ENCODE peak calls at places on chromosome 7, in five cellular contexts. G is left ventricle myocardium inferior, D is foreskin keratinocyte, Y is A549, N is astrocyte. S is an unnamed sample. For H3K4me1, the result is how much of the 10 kb centered on the place peaks cover.

GRCh38 chr7:55127135-55127551 is 108.3 kb downstream of the EGFR start:
- DNase-seq in G (no peak), D (no peak), Y (no peak), N (no peak), S (no peak)

GRCh38 chr7:73577627-73578341 is 595 bp downstream of the TBL2 start:
- DNase-seq in G (no peak), D (no peak), Y (no peak), N (no peak), S (no peak)

GRCh38 chr7:90726120-90726519 is 130.0 kb downstream of the CDK14 start:
- DNase-seq in G (no peak), D (no peak), Y (no peak), N (peak), S (no peak)

GRCh38 chr7:151275813-151276577 is 27.5 kb upstream of the SMARCD3 start:
- DNase-seq in G (no peak), D (no peak), Y (no peak), N (no peak), S (no peak)

GRCh38 chr7:143245123-143245522 is 18.1 kb upstream of the GSTK1 start:
- DNase-seq in G (no peak), D (peak), Y (no peak), N (no peak), S (no peak)

GRCh38 chr7:3204526-3204925 is 96.5 kb upstream of the SDK1 start:
- DNase-seq in G (no peak), D (no peak), Y (no peak), N (no peak), S (peak)

GRCh38 chr7:127392182-127392565 is 334 bp downstream of the ZNF800 start:
- DNase-seq in G (peak), D (peak), Y (peak), N (peak), S (peak)

GRCh38 chr7:137934941-137935848 is 66.7 kb downstream of the CREB3L2 start:
- DNase-seq in G (no peak), D (no peak), Y (no peak), N (no peak), S (no peak)

GRCh38 chr7:140639366-140640053 is 1.1 kb downstream of the DENND2A start:
- DNase-seq in G (no peak), D (no peak), Y (no peak), N (peak), S (no peak)

GRCh38 chr7:119643558-119643957 is 629.4 kb upstream of the KCND2 start:
- DNase-seq in G (no peak), D (no peak), Y (no peak), N (no peak), S (no peak)

GRCh38 chr7:92295391-92295790 is 49.6 kb downstream of the ANKIB1 start:
- DNase-seq in G (no peak), D (no peak), Y (no peak), N (no peak), S (no peak)

GRCh38 chr7:148503900-148504487 is 86.6 kb upstream of the C7orf33 start:
- DNase-seq in G (no peak), D (no peak), Y (peak), N (peak), S (peak)

GRCh38 chr7:75881436-75882095 is 2.7 kb downstream of the RHBDD2 start:
- DNase-seq in G (no peak), D (no peak), Y (no peak), N (no peak), S (no peak)

GRCh38 chr7:17934094-17934493 is 6.2 kb downstream of the SNX13 start:
- DNase-seq in G (no peak), D (peak), Y (no peak), N (peak), S (no peak)

GRCh38 chr7:30459591-30460245 is 18.9 kb downstream of the NOD1 start:
- DNase-seq in G (no peak), D (peak), Y (peak), N (peak), S (peak)

GRCh38 chr7:147586110-147586509 is 1004.5 kb upstream of the C7orf33 start:
- DNase-seq in G (no peak), D (no peak), Y (no peak), N (no peak), S (no peak)

GRCh38 chr7:93148727-93149126 is 542 bp upstream of the SAMD9L start:
- DNase-seq in G (no peak), D (no peak), Y (no peak), N (no peak), S (no peak)

GRCh38 chr7:123823898-123824753 is 20.8 kb upstream of the HYAL4 start:
- DNase-seq in G (no peak), D (no peak), Y (no peak), N (no peak), S (no peak)

GRCh38 chr7:134637934-134638719 is 8.5 kb upstream of the BPGM start:
- DNase-seq in G (no peak), D (no peak), Y (no peak), N (no peak), S (peak)

GRCh38 chr7:3092468-3092867 is 48.8 kb upstream of the CARD11 start:
- DNase-seq in G (peak), D (no peak), Y (no peak), N (no peak), S (no peak)

GRCh38 chr7:154638286-154638685 is 364.6 kb downstream of the PAXIP1 start:
- DNase-seq in G (no peak), D (no peak), Y (no peak), N (peak), S (no peak)

GRCh38 chr7:16479587-16479986 is 14.0 kb upstream of the SOSTDC1 start:
- DNase-seq in G (no peak), D (peak), Y (no peak), N (no peak), S (no peak)

GRCh38 chr7:110766874-110767273 is 324.1 kb upstream of the LRRN3 start:
- DNase-seq in G (no peak), D (no peak), Y (no peak), N (no peak), S (no peak)

DNA sequence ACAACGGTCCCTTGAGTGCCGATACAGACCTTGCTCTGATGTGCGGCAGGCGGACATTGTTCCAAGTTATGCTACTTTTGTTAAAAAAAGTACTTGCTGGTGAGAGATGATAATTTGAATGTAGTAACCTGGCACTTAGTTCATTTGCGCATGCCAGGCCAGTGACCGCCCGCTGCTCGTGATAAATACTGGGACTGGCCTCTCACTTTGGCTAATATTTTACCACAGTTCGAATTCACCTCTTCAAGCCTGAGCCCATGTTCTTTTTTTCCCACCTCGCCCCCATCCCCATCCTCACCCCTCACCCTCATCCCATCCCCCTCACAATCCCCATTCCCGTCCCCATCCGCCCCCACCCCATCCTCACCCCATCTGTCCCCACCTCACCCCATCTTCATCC is 126.4 kb downstream of the DNAJB6 start:
- DNase-seq in G (no peak), D (no peak), Y (no peak), N (no peak), S (no peak)
- H3K4me1 ChIP-seq in G (under half), D (under half), Y (under half), N (under half), S (under half)

DNA sequence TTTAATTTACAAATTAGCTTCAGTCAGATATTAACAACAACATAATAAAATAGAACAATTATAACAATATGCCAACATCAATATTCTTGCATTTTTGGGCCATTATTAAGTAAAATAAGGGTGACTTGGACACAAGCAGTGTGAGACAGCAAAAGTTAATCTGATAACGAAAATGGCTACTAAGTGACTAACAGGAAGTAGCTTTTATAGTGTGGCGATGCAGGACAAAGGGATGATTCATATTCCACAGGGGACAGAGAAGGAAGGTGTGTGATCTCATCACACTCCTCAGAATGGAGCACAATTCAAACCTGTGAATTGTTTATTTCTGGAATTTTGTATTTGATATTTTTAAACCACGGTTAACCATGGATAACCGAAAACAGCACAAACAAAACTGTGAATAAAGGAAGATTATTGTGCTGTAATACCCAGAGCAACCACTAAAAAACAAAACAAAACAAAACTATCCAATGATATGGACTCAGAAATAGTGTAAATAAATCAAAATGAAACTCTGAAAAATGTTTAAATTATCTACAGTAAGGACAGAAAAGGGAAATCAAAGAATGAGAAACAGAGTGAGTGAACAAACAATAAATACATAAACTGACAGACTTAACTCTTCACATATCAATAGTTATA is 66.9 kb upstream of the TFEC start:
- DNase-seq in G (no peak), D (peak), Y (peak), N (peak), S (no peak)
- TF ChIP-seq CTCF in G (no peak), D (peak), Y (no peak), N (peak), S (no peak)

DNA sequence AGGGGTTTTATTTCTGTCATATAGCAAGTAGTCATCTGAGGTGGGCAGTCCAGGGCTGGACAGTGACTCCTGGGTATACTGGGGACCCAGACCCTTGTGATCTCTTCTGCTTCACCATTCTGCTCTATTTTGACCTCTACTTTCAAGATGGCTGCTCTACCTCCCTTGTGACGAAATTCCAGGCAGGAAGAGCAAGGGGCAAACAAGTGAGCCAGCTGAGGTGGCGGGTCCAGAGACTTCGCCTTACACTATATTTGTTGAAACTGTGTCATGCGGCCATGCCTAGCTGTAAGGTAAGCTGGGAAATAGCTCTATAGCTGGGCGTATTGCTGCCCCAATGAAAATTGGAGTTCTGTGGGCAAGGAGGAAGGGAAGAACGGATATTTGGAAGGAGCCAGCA is 7.9 kb upstream of the CPA1 start:
- DNase-seq in G (no peak), D (no peak), Y (no peak), N (no peak), S (no peak)
- H3K4me1 ChIP-seq in G (under half), D (under half), Y (under half), N (under half), S (under half)

DNA sequence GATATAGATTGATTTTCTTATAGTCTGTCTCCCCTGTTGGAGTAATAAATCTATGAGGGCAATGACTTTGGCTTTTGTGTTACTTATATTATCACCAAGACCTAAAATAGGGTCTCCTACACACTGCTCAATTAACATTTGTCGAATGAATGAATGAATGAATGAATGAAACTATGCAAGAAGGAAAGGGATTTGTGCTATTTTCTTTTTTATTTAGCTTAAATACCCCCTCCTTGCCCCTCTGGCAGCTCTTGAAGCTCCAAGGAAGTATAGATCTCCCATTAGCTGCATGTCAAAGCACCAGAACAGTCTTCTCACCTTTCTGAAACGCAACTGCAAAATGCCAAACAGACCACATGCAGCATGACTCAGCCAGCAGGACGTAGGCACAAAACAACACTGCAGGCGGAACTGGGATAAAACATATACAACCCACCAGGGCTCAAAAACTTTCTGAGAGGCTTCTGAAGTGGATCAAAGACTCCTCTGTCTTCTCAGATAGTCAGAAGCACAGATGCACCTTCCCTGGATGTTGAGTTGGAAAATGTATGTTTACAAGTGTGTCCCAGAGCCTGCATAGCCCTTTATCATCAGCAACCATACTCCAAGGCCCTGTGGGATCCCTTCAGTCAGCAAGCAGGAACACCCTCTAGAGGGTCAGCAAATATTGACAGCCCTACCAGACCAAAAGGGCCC is 187.8 kb downstream of the NPSR1 start:
- DNase-seq in G (no peak), D (peak), Y (no peak), N (peak), S (no peak)
- TF ChIP-seq CTCF in G (no peak), D (no peak), Y (no peak), N (no peak), S (no peak)

GRCh38 chr7:37346761-37347160 is 101.9 kb downstream of the ELMO1 start:
- DNase-seq in G (no peak), D (no peak), Y (no peak), N (no peak), S (no peak)

GRCh38 chr7:37341033-37341630 is 107.5 kb downstream of the ELMO1 start:
- DNase-seq in G (no peak), D (no peak), Y (no peak), N (no peak), S (no peak)

GRCh38 chr7:37342170-37342569 is 106.5 kb downstream of the ELMO1 start:
- DNase-seq in G (no peak), D (no peak), Y (no peak), N (no peak), S (no peak)

GRCh38 chr7:37342665-37343471 is 105.8 kb downstream of the ELMO1 start:
- DNase-seq in G (no peak), D (no peak), Y (no peak), N (no peak), S (no peak)

DNA sequence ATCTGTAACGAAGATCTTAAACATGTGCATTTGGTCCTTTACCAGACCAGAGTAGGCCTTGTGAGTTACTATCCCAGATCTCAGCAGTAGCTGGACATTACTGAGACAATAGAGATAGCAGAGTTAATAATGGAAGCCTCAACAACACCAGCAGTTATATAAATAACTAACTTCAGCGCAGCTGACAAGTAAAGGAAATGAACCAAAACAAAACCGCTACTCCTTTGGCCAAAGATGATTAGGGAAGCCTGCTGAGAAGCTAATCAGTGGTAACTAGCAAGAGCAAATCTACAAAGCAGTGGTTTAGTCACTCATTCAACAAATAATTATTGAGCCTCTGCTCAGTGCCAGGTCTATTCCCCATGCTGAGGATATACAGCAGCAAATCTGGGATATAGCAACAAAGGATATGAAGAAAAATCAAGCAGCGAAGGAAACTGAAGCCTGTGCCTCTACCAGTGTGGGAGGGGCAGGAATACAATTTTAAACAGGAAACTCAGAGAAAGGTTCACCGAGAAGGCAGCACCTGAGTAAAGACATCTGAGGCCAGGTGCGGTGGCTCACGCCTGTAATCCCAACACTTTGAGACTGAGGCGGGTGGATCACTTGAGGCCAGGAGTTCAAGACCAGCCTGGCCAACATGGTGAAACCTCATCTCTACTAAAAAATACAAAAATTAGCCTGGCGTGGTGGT is 103.6 kb downstream of the ELMO1 start:
- DNase-seq in G (no peak), D (no peak), Y (no peak), N (no peak), S (no peak)
- H3K4me1 ChIP-seq in G (under half), D (under half), Y (under half), N (under half), S (under half)

DNA sequence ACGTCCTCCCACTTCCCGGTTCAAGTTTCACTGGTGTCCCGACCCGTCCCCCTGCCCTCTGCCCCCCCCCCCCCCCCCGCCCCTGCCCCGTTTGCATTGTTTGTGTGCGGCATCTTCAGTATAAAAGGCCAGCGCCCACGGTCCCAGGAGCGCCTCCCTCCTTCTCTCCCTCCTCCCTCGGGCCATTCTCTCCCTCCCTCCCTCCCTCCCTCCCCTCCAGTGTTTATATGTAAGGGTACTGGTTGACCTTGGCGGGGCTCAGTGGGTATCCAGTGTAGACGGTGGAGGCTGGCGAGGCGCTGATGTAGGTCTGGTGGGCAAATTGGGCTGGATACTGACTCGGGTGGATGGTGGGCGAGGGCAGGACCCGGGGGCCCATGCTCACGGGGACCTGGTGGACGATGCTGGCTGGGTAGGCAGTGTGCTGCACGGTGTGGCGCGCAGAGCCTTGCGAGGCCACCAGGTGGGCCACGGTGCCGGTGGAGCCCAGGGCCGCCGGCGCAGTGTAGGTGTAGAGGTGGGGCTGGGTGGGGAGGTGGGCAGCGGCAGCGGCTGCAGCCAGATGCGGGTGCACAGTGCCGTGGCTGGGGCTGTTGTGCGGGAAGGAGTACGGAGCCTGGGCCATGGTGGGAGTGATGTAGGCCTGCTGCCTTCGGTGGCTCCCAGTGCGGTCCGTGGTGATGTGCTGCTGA is 49.4 kb downstream of the CLEC2L start:
- DNase-seq in G (no peak), D (no peak), Y (no peak), N (no peak), S (no peak)
- TF ChIP-seq CTCF in G (no peak), D (no peak), Y (no peak), N (no peak), S (no peak)

DNA sequence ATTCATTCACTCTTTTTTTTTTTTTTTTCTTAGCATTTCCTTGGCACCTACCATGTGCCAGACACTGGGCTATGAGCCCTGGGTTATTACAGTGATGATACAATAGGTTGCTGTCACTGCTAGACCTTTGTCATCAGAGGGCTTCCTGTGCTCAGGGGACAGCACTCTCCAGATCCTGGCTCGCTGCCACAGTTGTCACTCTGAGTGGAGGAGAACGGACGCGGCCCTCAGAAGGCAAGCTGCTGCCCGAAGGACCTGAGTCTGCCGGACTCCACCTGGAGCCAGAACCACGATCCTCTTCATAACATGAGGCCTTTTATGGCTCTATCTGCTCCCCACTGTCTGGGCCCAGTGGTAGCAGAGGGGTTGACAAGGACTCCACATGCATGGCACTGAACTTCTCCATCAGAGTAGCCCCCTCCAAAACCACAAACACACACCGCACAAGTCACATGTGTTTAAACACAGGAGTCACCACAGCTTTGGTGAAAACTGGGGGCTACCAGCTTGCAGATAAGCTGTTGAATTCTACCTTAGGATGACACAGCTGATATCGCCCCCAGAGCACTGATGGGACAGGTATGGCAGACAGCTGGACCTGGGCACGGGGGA is 94.7 kb upstream of the EFCAB10 start:
- DNase-seq in G (peak), D (no peak), Y (no peak), N (no peak), S (no peak)
- H3K4me1 ChIP-seq in G (half or more), D (under half), Y (under half), N (under half), S (under half)

S was measured in Caco-2.